ENCODE peak calls at places on chromosome 14, in four cellular contexts. One of them, this sample, is unnamed.

GRCh38 chr14:96583605-96584041 is 81.4 kb downstream of the PAPOLA start:
- DNase-seq in SK-MEL-5: no peak
- DNase-seq in activated CD8-positive, alpha-beta memory T cell treated with anti-CD3 and anti-CD28 coated beads for 1 hour: no peak
- DNase-seq in EL: no peak
- DNase-seq in this sample: no peak

GRCh38 chr14:71267691-71268090 is 360.4 kb downstream of the PCNX1 start:
- DNase-seq in SK-MEL-5: no peak
- DNase-seq in activated CD8-positive, alpha-beta memory T cell treated with anti-CD3 and anti-CD28 coated beads for 1 hour: no peak
- DNase-seq in EL: peak; percentile 12
- DNase-seq in this sample: no peak

GRCh38 chr14:72476657-72477499 is 417.0 kb downstream of the DPF3 start:
- DNase-seq in SK-MEL-5: peak; percentile 76
- DNase-seq in activated CD8-positive, alpha-beta memory T cell treated with anti-CD3 and anti-CD28 coated beads for 1 hour: peak; percentile 13
- DNase-seq in EL: peak; percentile 94
- DNase-seq in this sample: no peak

GRCh38 chr14:95336192-95336760 is 16.6 kb upstream of the CLMN start:
- DNase-seq in SK-MEL-5: no peak
- DNase-seq in activated CD8-positive, alpha-beta memory T cell treated with anti-CD3 and anti-CD28 coated beads for 1 hour: no peak
- DNase-seq in EL: no peak
- DNase-seq in this sample: no peak

GRCh38 chr14:53458368-53458814 is 305.3 kb upstream of the DDHD1 start:
- DNase-seq in SK-MEL-5: no peak
- DNase-seq in activated CD8-positive, alpha-beta memory T cell treated with anti-CD3 and anti-CD28 coated beads for 1 hour: no peak
- DNase-seq in EL: peak; percentile 86
- DNase-seq in this sample: no peak

GRCh38 chr14:93752980-93753561 is 35.2 kb downstream of the PRIMA1 start:
- DNase-seq in SK-MEL-5: peak; percentile 50
- DNase-seq in activated CD8-positive, alpha-beta memory T cell treated with anti-CD3 and anti-CD28 coated beads for 1 hour: no peak
- DNase-seq in EL: no peak
- DNase-seq in this sample: no peak

GRCh38 chr14:74619672-74620131 is 7.7 kb upstream of the LTBP2 start:
- DNase-seq in SK-MEL-5: peak; percentile 15
- DNase-seq in activated CD8-positive, alpha-beta memory T cell treated with anti-CD3 and anti-CD28 coated beads for 1 hour: no peak
- DNase-seq in EL: peak; percentile 100
- DNase-seq in this sample: no peak

GRCh38 chr14:82710257-82710841 is 1176.7 kb upstream of the SEL1L start:
- DNase-seq in SK-MEL-5: peak; percentile 75
- DNase-seq in activated CD8-positive, alpha-beta memory T cell treated with anti-CD3 and anti-CD28 coated beads for 1 hour: no peak
- DNase-seq in EL: peak; percentile 30
- DNase-seq in this sample: peak; percentile 20

GRCh38 chr14:23512156-23512555 is 39.4 kb downstream of the ZFHX2 start:
- DNase-seq in SK-MEL-5: no peak
- DNase-seq in activated CD8-positive, alpha-beta memory T cell treated with anti-CD3 and anti-CD28 coated beads for 1 hour: no peak
- DNase-seq in EL: no peak
- DNase-seq in this sample: no peak

GRCh38 chr14:23294346-23294733 is 8.3 kb downstream of the PPP1R3E start:
- DNase-seq in SK-MEL-5: no peak
- DNase-seq in activated CD8-positive, alpha-beta memory T cell treated with anti-CD3 and anti-CD28 coated beads for 1 hour: no peak
- DNase-seq in EL: no peak
- DNase-seq in this sample: no peak

GRCh38 chr14:50733479-50733878 is 65.4 kb upstream of the SAV1 start:
- DNase-seq in SK-MEL-5: no peak
- DNase-seq in activated CD8-positive, alpha-beta memory T cell treated with anti-CD3 and anti-CD28 coated beads for 1 hour: no peak
- DNase-seq in EL: no peak
- DNase-seq in this sample: no peak

GRCh38 chr14:46399049-46399448 is 252.5 kb downstream of the RPL10L start:
- DNase-seq in SK-MEL-5: no peak
- DNase-seq in activated CD8-positive, alpha-beta memory T cell treated with anti-CD3 and anti-CD28 coated beads for 1 hour: no peak
- DNase-seq in EL: no peak
- DNase-seq in this sample: no peak

GRCh38 chr14:104694475-104694950 is 5.1 kb downstream of the INF2 start:
- DNase-seq in SK-MEL-5: no peak
- DNase-seq in activated CD8-positive, alpha-beta memory T cell treated with anti-CD3 and anti-CD28 coated beads for 1 hour: no peak
- DNase-seq in EL: no peak
- DNase-seq in this sample: no peak

GRCh38 chr14:105491366-105492006 is 440 bp downstream of the TEDC1 start:
- DNase-seq in SK-MEL-5: peak; percentile 86
- DNase-seq in activated CD8-positive, alpha-beta memory T cell treated with anti-CD3 and anti-CD28 coated beads for 1 hour: peak; percentile 77
- DNase-seq in EL: peak; percentile 79
- DNase-seq in this sample: peak; percentile 68

GRCh38 chr14:52067873-52068740 is 752 bp downstream of the NID2 start:
- DNase-seq in SK-MEL-5: no peak
- DNase-seq in activated CD8-positive, alpha-beta memory T cell treated with anti-CD3 and anti-CD28 coated beads for 1 hour: no peak
- DNase-seq in EL: peak; percentile 66
- DNase-seq in this sample: no peak

GRCh38 chr14:105466491-105467248 is 8.0 kb upstream of the CRIP2 start:
- DNase-seq in SK-MEL-5: no peak
- DNase-seq in activated CD8-positive, alpha-beta memory T cell treated with anti-CD3 and anti-CD28 coated beads for 1 hour: no peak
- DNase-seq in EL: no peak
- DNase-seq in this sample: no peak

GRCh38 chr14:61385002-61385685 is 63.8 kb downstream of the PRKCH start:
- DNase-seq in SK-MEL-5: no peak
- DNase-seq in activated CD8-positive, alpha-beta memory T cell treated with anti-CD3 and anti-CD28 coated beads for 1 hour: no peak
- DNase-seq in EL: peak; percentile 8
- DNase-seq in this sample: no peak

GRCh38 chr14:96192049-96192448 is 12.6 kb upstream of the BDKRB2 start:
- DNase-seq in SK-MEL-5: no peak
- DNase-seq in activated CD8-positive, alpha-beta memory T cell treated with anti-CD3 and anti-CD28 coated beads for 1 hour: no peak
- DNase-seq in EL: no peak
- DNase-seq in this sample: no peak

GRCh38 chr14:75279153-75279738 is 618 bp downstream of the FOS start:
- DNase-seq in SK-MEL-5: peak; percentile 89
- DNase-seq in activated CD8-positive, alpha-beta memory T cell treated with anti-CD3 and anti-CD28 coated beads for 1 hour: peak; percentile 35
- DNase-seq in EL: peak; percentile 58
- DNase-seq in this sample: no peak

GRCh38 chr14:38056270-38056669 is 151.4 kb upstream of the SSTR1 start:
- DNase-seq in SK-MEL-5: no peak
- DNase-seq in activated CD8-positive, alpha-beta memory T cell treated with anti-CD3 and anti-CD28 coated beads for 1 hour: no peak
- DNase-seq in EL: no peak
- DNase-seq in this sample: no peak

GRCh38 chr14:99333214-99333613 is 61.2 kb upstream of the BCL11B start:
- DNase-seq in SK-MEL-5: no peak
- DNase-seq in activated CD8-positive, alpha-beta memory T cell treated with anti-CD3 and anti-CD28 coated beads for 1 hour: no peak
- DNase-seq in EL: no peak
- DNase-seq in this sample: no peak

GRCh38 chr14:45426685-45427282 is 173.8 kb upstream of the MIS18BP1 start:
- DNase-seq in SK-MEL-5: peak; percentile 77
- DNase-seq in activated CD8-positive, alpha-beta memory T cell treated with anti-CD3 and anti-CD28 coated beads for 1 hour: no peak
- DNase-seq in EL: peak; percentile 44
- DNase-seq in this sample: peak; percentile 20

GRCh38 chr14:36254020-36254614 is 66.3 kb downstream of the MBIP start:
- DNase-seq in SK-MEL-5: peak; percentile 16
- DNase-seq in activated CD8-positive, alpha-beta memory T cell treated with anti-CD3 and anti-CD28 coated beads for 1 hour: no peak
- DNase-seq in EL: peak; percentile 16
- DNase-seq in this sample: no peak

GRCh38 chr14:53411110-53411509 is 258.0 kb upstream of the DDHD1 start:
- DNase-seq in SK-MEL-5: no peak
- DNase-seq in activated CD8-positive, alpha-beta memory T cell treated with anti-CD3 and anti-CD28 coated beads for 1 hour: no peak
- DNase-seq in EL: peak; percentile 82
- DNase-seq in this sample: no peak

GRCh38 chr14:93787465-93788306 is 599 bp downstream of the PRIMA1 start:
- DNase-seq in SK-MEL-5: no peak
- DNase-seq in activated CD8-positive, alpha-beta memory T cell treated with anti-CD3 and anti-CD28 coated beads for 1 hour: no peak
- DNase-seq in EL: no peak
- DNase-seq in this sample: no peak

GRCh38 chr14:24849471-24849870 is 200.5 kb downstream of the STXBP6 start:
- DNase-seq in SK-MEL-5: no peak
- DNase-seq in activated CD8-positive, alpha-beta memory T cell treated with anti-CD3 and anti-CD28 coated beads for 1 hour: no peak
- DNase-seq in EL: peak; percentile 60
- DNase-seq in this sample: no peak

GRCh38 chr14:53093206-53093605 is 59.9 kb downstream of the DDHD1 start:
- DNase-seq in SK-MEL-5: no peak
- DNase-seq in activated CD8-positive, alpha-beta memory T cell treated with anti-CD3 and anti-CD28 coated beads for 1 hour: no peak
- DNase-seq in EL: no peak
- DNase-seq in this sample: no peak

This sample was measured in CMK.